ENCODE peak calls at places on chromosomes 7 and 10, in four cellular contexts. One of them, this sample, is unnamed.

GRCh38 chr10:92131271-92131820 is 159.5 kb downstream of the CPEB3 start:
- DNase-seq in stimulated activated CD8-positive, alpha-beta memory T cell treated with anti-CD3 and anti-CD28 coated beads, Interleukin-7, amount 100 ng/mL, for 24 hours: no peak
- DNase-seq in type B pancreatic cell: no peak
- DNase-seq in endothelial cell: no peak
- DNase-seq in this sample: no peak

GRCh38 chr7:55441668-55442305 is 76.7 kb downstream of the LANCL2 start:
- DNase-seq in stimulated activated CD8-positive, alpha-beta memory T cell treated with anti-CD3 and anti-CD28 coated beads, Interleukin-7, amount 100 ng/mL, for 24 hours: no peak
- DNase-seq in endothelial cell: no peak
- DNase-seq in type B pancreatic cell: no peak
- DNase-seq in this sample: no peak

GRCh38 chr7:28862876-28863275 is 95.3 kb downstream of the TRIL start:
- DNase-seq in type B pancreatic cell: no peak
- DNase-seq in stimulated activated CD8-positive, alpha-beta memory T cell treated with anti-CD3 and anti-CD28 coated beads, Interleukin-7, amount 100 ng/mL, for 24 hours: no peak
- DNase-seq in endothelial cell: no peak
- DNase-seq in this sample: no peak

GRCh38 chr7:12949060-12950045 is 261.9 kb downstream of the ARL4A start:
- DNase-seq in stimulated activated CD8-positive, alpha-beta memory T cell treated with anti-CD3 and anti-CD28 coated beads, Interleukin-7, amount 100 ng/mL, for 24 hours: no peak
- DNase-seq in type B pancreatic cell: no peak
- DNase-seq in endothelial cell: no peak
- DNase-seq in this sample: no peak

GRCh38 chr7:121480566-121481335 is 84.6 kb upstream of the FAM3C start:
- DNase-seq in endothelial cell: peak
- DNase-seq in stimulated activated CD8-positive, alpha-beta memory T cell treated with anti-CD3 and anti-CD28 coated beads, Interleukin-7, amount 100 ng/mL, for 24 hours: no peak
- DNase-seq in type B pancreatic cell: no peak
- DNase-seq in this sample: peak

GRCh38 chr7:137962875-137963507 is 38.9 kb downstream of the CREB3L2 start:
- DNase-seq in endothelial cell: no peak
- DNase-seq in stimulated activated CD8-positive, alpha-beta memory T cell treated with anti-CD3 and anti-CD28 coated beads, Interleukin-7, amount 100 ng/mL, for 24 hours: no peak
- DNase-seq in type B pancreatic cell: no peak
- DNase-seq in this sample: no peak

GRCh38 chr10:125953778-125954385 is 57.5 kb downstream of the FANK1 start:
- DNase-seq in type B pancreatic cell: no peak
- DNase-seq in endothelial cell: no peak
- DNase-seq in stimulated activated CD8-positive, alpha-beta memory T cell treated with anti-CD3 and anti-CD28 coated beads, Interleukin-7, amount 100 ng/mL, for 24 hours: no peak
- DNase-seq in this sample: peak

GRCh38 chr10:91010952-91011351 is 90.1 kb upstream of the ANKRD1 start:
- DNase-seq in endothelial cell: no peak
- DNase-seq in type B pancreatic cell: no peak
- DNase-seq in stimulated activated CD8-positive, alpha-beta memory T cell treated with anti-CD3 and anti-CD28 coated beads, Interleukin-7, amount 100 ng/mL, for 24 hours: no peak
- DNase-seq in this sample: no peak

GRCh38 chr7:152897401-152897800 is 137.8 kb downstream of the ACTR3B start:
- DNase-seq in stimulated activated CD8-positive, alpha-beta memory T cell treated with anti-CD3 and anti-CD28 coated beads, Interleukin-7, amount 100 ng/mL, for 24 hours: no peak
- DNase-seq in endothelial cell: no peak
- DNase-seq in type B pancreatic cell: no peak
- DNase-seq in this sample: no peak

GRCh38 chr10:121631296-121631695 is 33.1 kb upstream of the FGFR2 start:
- DNase-seq in stimulated activated CD8-positive, alpha-beta memory T cell treated with anti-CD3 and anti-CD28 coated beads, Interleukin-7, amount 100 ng/mL, for 24 hours: no peak
- DNase-seq in endothelial cell: no peak
- DNase-seq in type B pancreatic cell: no peak
- DNase-seq in this sample: no peak

GRCh38 chr10:16520900-16521299 is 779 bp downstream of the C1QL3 start:
- DNase-seq in stimulated activated CD8-positive, alpha-beta memory T cell treated with anti-CD3 and anti-CD28 coated beads, Interleukin-7, amount 100 ng/mL, for 24 hours: no peak
- DNase-seq in endothelial cell: peak
- DNase-seq in type B pancreatic cell: no peak
- DNase-seq in this sample: no peak

GRCh38 chr7:37392673-37393017 is 56.0 kb downstream of the ELMO1 start:
- DNase-seq in endothelial cell: no peak
- DNase-seq in type B pancreatic cell: no peak
- DNase-seq in stimulated activated CD8-positive, alpha-beta memory T cell treated with anti-CD3 and anti-CD28 coated beads, Interleukin-7, amount 100 ng/mL, for 24 hours: no peak
- DNase-seq in this sample: no peak

GRCh38 chr7:92608380-92609322 is 18.5 kb upstream of the FAM133B start:
- DNase-seq in endothelial cell: peak
- DNase-seq in stimulated activated CD8-positive, alpha-beta memory T cell treated with anti-CD3 and anti-CD28 coated beads, Interleukin-7, amount 100 ng/mL, for 24 hours: no peak
- DNase-seq in type B pancreatic cell: peak
- DNase-seq in this sample: no peak

GRCh38 chr7:47580175-47580701 is 1.7 kb downstream of the TNS3 start:
- DNase-seq in type B pancreatic cell: no peak
- DNase-seq in stimulated activated CD8-positive, alpha-beta memory T cell treated with anti-CD3 and anti-CD28 coated beads, Interleukin-7, amount 100 ng/mL, for 24 hours: no peak
- DNase-seq in endothelial cell: no peak
- DNase-seq in this sample: no peak

GRCh38 chr7:152459724-152460251 is 24.0 kb upstream of the KMT2C start:
- DNase-seq in type B pancreatic cell: no peak
- DNase-seq in stimulated activated CD8-positive, alpha-beta memory T cell treated with anti-CD3 and anti-CD28 coated beads, Interleukin-7, amount 100 ng/mL, for 24 hours: no peak
- DNase-seq in endothelial cell: no peak
- DNase-seq in this sample: peak

GRCh38 chr7:138008588-138009349 is 6.9 kb upstream of the CREB3L2 start:
- DNase-seq in stimulated activated CD8-positive, alpha-beta memory T cell treated with anti-CD3 and anti-CD28 coated beads, Interleukin-7, amount 100 ng/mL, for 24 hours: no peak
- DNase-seq in endothelial cell: peak
- DNase-seq in type B pancreatic cell: no peak
- DNase-seq in this sample: peak